ENCODE peak calls at places on chromosomes 6 and 20, in six cellular contexts. A is Peyer's patch, L is A549, W is astrocyte of the spinal cord, T is mucosa of descending colon, P is uterus. D is an unnamed sample.

GRCh38 chr6:136792945-136793289 is 640 bp upstream of the MAP3K5 start:
- DNase-seq in T (peak; percentile 97), P (peak; percentile 93), L (peak; percentile 36), A (peak; percentile 98), W (peak; percentile 91), D (peak; percentile 47)

GRCh38 chr20:51422912-51423667 is 119.4 kb downstream of the NFATC2 start:
- DNase-seq in L (no peak), P (no peak), T (no peak), A (no peak), W (no peak), D (no peak)

GRCh38 chr6:127630800-127631199 is 53.8 kb downstream of the C6orf58 start:
- DNase-seq in P (no peak), W (no peak), L (no peak), A (no peak), T (no peak), D (no peak)

GRCh38 chr6:105789935-105790334 is 296.2 kb upstream of the PRDM1 start:
- DNase-seq in P (no peak), L (no peak), W (no peak), A (no peak), T (no peak), D (no peak)

GRCh38 chr20:16904751-16905150 is 156.6 kb downstream of the OTOR start:
- DNase-seq in A (no peak), W (no peak), L (no peak), P (no peak), T (no peak), D (no peak)

GRCh38 chr6:41785689-41786450 is 1.6 kb upstream of the TOMM6 start:
- DNase-seq in L (no peak), W (peak; percentile 28), T (no peak), P (no peak), A (no peak), D (no peak)

GRCh38 chr6:31727034-31727716 is 1.9 kb downstream of the DDAH2 start:
- DNase-seq in L (no peak), W (no peak), P (no peak), A (peak; percentile 77), T (peak; percentile 42), D (no peak)

GRCh38 chr20:42957014-42957694 is 232.6 kb downstream of the PTPRT start:
- DNase-seq in L (no peak), W (no peak), A (no peak), T (no peak), P (no peak), D (no peak)

GRCh38 chr6:149480502-149481280 is 4.1 kb downstream of the ZC3H12D start:
- DNase-seq in W (no peak), T (no peak), P (no peak), A (peak; percentile 64), L (no peak), D (no peak)

GRCh38 chr6:15763364-15763763 is 100.5 kb upstream of the DTNBP1 start:
- DNase-seq in P (no peak), T (no peak), L (no peak), W (no peak), A (no peak), D (no peak)

GRCh38 chr6:167678102-167679101 is 148.3 kb upstream of the AFDN start:
- DNase-seq in T (peak; percentile 51), L (no peak), A (peak; percentile 69), W (peak; percentile 8), P (peak; percentile 50), D (no peak)

GRCh38 chr6:42078391-42078790 is 28.1 kb downstream of the TAF8 start:
- DNase-seq in T (no peak), A (no peak), W (no peak), P (no peak), L (no peak), D (no peak)

GRCh38 chr20:43744966-43745733 is 18.3 kb upstream of the GTSF1L start:
- DNase-seq in L (no peak), W (no peak), P (no peak), T (peak; percentile 48), A (no peak), D (no peak)

GRCh38 chr20:48986899-48987298 is 59.2 kb upstream of the CSE1L start:
- DNase-seq in A (no peak), T (no peak), P (no peak), W (no peak), L (no peak), D (no peak)

GRCh38 chr6:2124260-2124709 is 121.1 kb downstream of the GMDS start:
- DNase-seq in A (no peak), L (no peak), T (no peak), W (no peak), P (peak; percentile 16), D (no peak)

GRCh38 chr6:19906161-19906560 is 69.0 kb downstream of the ID4 start:
- DNase-seq in P (no peak), L (no peak), T (no peak), A (no peak), W (no peak), D (no peak)

GRCh38 chr6:170253226-170253909 is 37.5 kb downstream of the DLL1 start:
- DNase-seq in W (no peak), L (no peak), T (no peak), A (no peak), P (no peak), D (no peak)

GRCh38 chr6:43671801-43672690 is 15.5 kb downstream of the MRPS18A start:
- DNase-seq in T (peak; percentile 54), P (peak; percentile 61), A (no peak), W (no peak), L (no peak), D (no peak)

GRCh38 chr6:140043357-140043756 is 668.9 kb upstream of the CITED2 start:
- DNase-seq in W (peak; percentile 94), P (no peak), T (no peak), L (peak; percentile 38), A (no peak), D (peak; percentile 95)

GRCh38 chr6:168286116-168286515 is 33.5 kb downstream of the DACT2 start:
- DNase-seq in L (no peak), W (no peak), A (peak; percentile 25), T (no peak), P (no peak), D (no peak)

GRCh38 chr6:143335865-143336264 is 114.6 kb downstream of the ADAT2 start:
- DNase-seq in P (no peak), A (no peak), T (no peak), W (no peak), L (no peak), D (no peak)

GRCh38 chr6:143336446-143337152 is 113.9 kb downstream of the ADAT2 start:
- DNase-seq in L (no peak), T (no peak), P (no peak), A (no peak), W (peak; percentile 72), D (peak; percentile 38)

GRCh38 chr6:143339223-143339622 is 111.3 kb downstream of the ADAT2 start:
- DNase-seq in A (no peak), P (no peak), W (no peak), T (no peak), L (no peak), D (no peak)

GRCh38 chr6:143333749-143334520 is 116.6 kb downstream of the ADAT2 start:
- DNase-seq in A (no peak), P (no peak), W (peak; percentile 33), L (no peak), T (no peak), D (no peak)

DNA sequence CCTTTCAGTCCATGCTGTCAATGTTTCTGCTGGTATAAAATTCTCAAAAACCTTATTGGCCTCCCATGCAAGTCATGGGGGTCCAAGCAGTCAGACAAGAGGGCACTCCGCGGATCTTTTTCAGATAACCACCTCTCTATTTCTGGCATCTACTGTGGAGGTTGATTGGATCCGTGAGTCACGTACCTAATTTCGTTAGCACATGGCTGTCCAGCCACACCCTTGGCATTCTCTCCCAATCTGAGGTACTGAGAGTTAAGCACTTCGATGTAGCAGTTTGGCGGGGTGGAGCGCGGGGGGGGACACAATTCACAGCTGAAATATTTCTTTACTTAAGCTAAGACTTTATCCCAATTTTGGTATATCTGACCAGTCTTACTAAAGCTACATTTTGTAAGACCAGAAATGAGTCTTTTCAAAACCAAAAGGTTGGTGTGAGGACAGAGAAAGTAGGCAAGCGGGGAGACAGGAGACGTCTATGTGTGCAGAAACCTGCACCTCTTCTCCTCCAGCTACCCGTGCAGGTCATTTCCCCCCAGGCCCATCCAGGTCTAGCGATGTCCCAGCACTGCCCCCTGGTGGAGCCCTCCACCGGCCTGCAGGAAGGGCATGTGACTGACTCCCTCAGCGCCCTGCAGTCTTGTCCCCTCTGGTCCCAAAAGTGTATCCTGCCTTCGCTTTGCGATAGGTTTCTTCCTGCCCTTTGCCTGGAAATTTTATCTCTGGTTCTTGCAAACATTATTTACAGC is 113.1 kb downstream of the ADAT2 start:
- DNase-seq in P (no peak), L (no peak), T (peak; percentile 33), W (no peak), A (peak; percentile 68), D (no peak)
- TF ChIP-seq CTCF in P (no peak), L (peak; percentile 15), T (peak; percentile 13), W (peak; percentile 54), A (peak; percentile 36), D (peak; percentile 68)

DNA sequence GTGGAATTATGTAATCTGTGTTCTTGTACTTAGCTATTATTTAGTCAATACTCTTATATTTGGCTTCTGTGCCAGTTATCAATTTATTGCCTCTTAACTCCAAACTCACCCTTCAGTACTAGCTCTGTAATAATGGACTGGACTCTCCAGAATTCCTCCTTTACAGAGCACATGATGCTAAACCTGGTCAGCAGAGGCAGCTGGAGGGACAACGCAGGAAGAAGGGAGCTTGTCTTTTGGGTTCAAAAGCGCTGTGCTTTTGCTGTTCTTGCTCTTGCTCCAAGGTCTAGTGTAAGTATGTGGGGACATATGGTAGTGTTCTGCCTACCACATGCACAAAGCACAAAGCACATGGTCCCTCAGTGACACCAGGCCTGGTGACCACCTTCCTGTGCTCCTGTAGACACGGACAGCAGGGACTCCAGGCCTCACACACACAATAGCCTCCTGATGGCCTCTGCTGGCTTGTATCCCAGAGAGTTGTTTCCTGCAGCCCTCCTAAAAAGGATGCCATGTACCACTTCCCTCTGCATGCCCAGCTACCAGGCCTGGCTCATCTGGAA is 46.1 kb downstream of the CHD6 start:
- DNase-seq in P (no peak), L (no peak), W (no peak), T (peak; percentile 34), A (no peak), D (no peak)
- H3K4me3 ChIP-seq in P (no peak overlapping the region), L (no peak overlapping the region), W (no peak overlapping the region), T (no peak overlapping the region), A (no peak overlapping the region), D (no peak overlapping the region)

GRCh38 chr20:39880890-39881289 is 808.1 kb downstream of the MAFB start:
- DNase-seq in W (no peak), T (no peak), L (peak; percentile 1), P (no peak), A (no peak), D (no peak)
- TF ChIP-seq CTCF in W (peak; percentile 28), T (no peak), L (no peak), P (no peak), A (no peak), D (peak; percentile 23)

DNA sequence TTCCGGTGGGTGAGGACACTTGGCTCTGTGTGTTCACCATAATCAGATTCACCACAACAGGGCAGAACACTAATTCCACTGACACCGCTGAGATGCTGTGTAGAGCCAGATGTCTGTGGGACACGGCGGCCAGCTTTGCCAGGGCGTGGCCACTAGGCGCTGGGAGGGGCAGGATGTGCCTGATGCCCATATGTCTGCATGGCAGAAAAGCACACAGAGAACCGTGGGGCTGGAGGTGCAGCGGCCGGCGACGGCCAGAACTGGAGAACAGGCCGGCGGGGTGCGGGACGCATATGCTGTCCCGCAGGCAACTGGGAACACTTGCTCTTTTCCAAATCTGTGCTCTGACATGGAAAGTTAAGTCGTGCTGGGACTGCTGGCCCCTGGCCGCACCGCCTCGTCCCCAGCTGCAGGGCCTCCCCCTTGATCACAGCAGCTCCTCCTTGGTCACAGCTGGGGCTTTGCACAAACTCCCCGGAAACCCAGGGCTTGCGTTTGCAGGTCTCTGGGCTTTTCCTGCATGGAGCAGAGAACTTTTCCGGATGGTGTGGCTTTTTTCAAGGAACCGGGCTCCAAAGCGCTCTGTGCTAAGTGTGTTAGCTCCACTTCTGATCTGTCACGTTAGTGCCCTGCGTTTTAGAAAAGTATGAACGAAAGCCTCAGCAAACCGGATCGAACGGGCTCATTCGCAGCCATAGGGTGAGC is 31.1 kb downstream of the NTSR1 start:
- DNase-seq in L (no peak), A (peak; percentile 79), W (no peak), P (no peak), T (peak; percentile 58), D (peak; percentile 65)
- H3K4me3 ChIP-seq in L (no peak overlapping the region), A (peak overlapping the region; percentile 38), W (no peak overlapping the region), P (no peak overlapping the region), T (no peak overlapping the region), D (peak overlapping the region; percentile 25)

D was measured in HFF-Myc.